ENCODE peak calls at places on chromosomes 13 and 19, in nine cellular contexts. One of them, this sample, is unnamed.

GRCh38 chr13:49454388-49455015 is 10.4 kb downstream of the SETDB2 start:
- DNase-seq in endothelial cell of umbilical vein: no peak
- DNase-seq in fibroblast of pulmonary artery: peak
- DNase-seq in foreskin fibroblast: peak
- DNase-seq in fibroblast of lung: peak
- DNase-seq in OCI-LY7: no peak
- DNase-seq in astrocyte of the spinal cord: peak
- DNase-seq in lower leg skin: no peak
- DNase-seq in IMR-90: peak
- DNase-seq in this sample: peak

GRCh38 chr13:42102961-42103688 is 54.7 kb downstream of the DGKH start:
- DNase-seq in endothelial cell of umbilical vein: no peak
- DNase-seq in fibroblast of pulmonary artery: no peak
- DNase-seq in foreskin fibroblast: peak
- DNase-seq in fibroblast of lung: peak
- DNase-seq in OCI-LY7: no peak
- DNase-seq in astrocyte of the spinal cord: peak
- DNase-seq in lower leg skin: no peak
- DNase-seq in IMR-90: peak
- DNase-seq in this sample: no peak

GRCh38 chr19:50518091-50519005 is 4.6 kb upstream of the ASPDH start:
- DNase-seq in endothelial cell of umbilical vein: no peak
- DNase-seq in fibroblast of pulmonary artery: no peak
- DNase-seq in foreskin fibroblast: no peak
- DNase-seq in fibroblast of lung: no peak
- DNase-seq in OCI-LY7: no peak
- DNase-seq in astrocyte of the spinal cord: no peak
- DNase-seq in lower leg skin: no peak
- DNase-seq in IMR-90: no peak
- DNase-seq in this sample: no peak

GRCh38 chr19:30931307-30931706 is 417.9 kb downstream of the TSHZ3 start:
- DNase-seq in endothelial cell of umbilical vein: no peak
- DNase-seq in fibroblast of pulmonary artery: no peak
- DNase-seq in foreskin fibroblast: no peak
- DNase-seq in fibroblast of lung: no peak
- DNase-seq in OCI-LY7: no peak
- DNase-seq in astrocyte of the spinal cord: no peak
- DNase-seq in lower leg skin: no peak
- DNase-seq in IMR-90: no peak
- DNase-seq in this sample: no peak

GRCh38 chr13:22369090-22369489 is 698.2 kb downstream of the FGF9 start:
- DNase-seq in endothelial cell of umbilical vein: no peak
- DNase-seq in fibroblast of pulmonary artery: no peak
- DNase-seq in foreskin fibroblast: no peak
- DNase-seq in fibroblast of lung: no peak
- DNase-seq in OCI-LY7: no peak
- DNase-seq in astrocyte of the spinal cord: no peak
- DNase-seq in lower leg skin: no peak
- DNase-seq in IMR-90: no peak
- DNase-seq in this sample: no peak

GRCh38 chr19:29263305-29264080 is 50.5 kb upstream of the UQCRFS1 start:
- DNase-seq in endothelial cell of umbilical vein: no peak
- DNase-seq in fibroblast of pulmonary artery: peak
- DNase-seq in foreskin fibroblast: peak
- DNase-seq in fibroblast of lung: no peak
- DNase-seq in OCI-LY7: peak
- DNase-seq in astrocyte of the spinal cord: no peak
- DNase-seq in lower leg skin: peak
- DNase-seq in IMR-90: peak
- DNase-seq in this sample: peak

GRCh38 chr19:29378126-29378525 is 147.7 kb upstream of the VSTM2B start:
- DNase-seq in endothelial cell of umbilical vein: no peak
- DNase-seq in fibroblast of pulmonary artery: no peak
- DNase-seq in foreskin fibroblast: no peak
- DNase-seq in fibroblast of lung: no peak
- DNase-seq in OCI-LY7: no peak
- DNase-seq in astrocyte of the spinal cord: no peak
- DNase-seq in lower leg skin: peak
- DNase-seq in IMR-90: no peak
- DNase-seq in this sample: no peak

GRCh38 chr19:41098762-41099161 is 10.5 kb downstream of the CYP2A13 start:
- DNase-seq in endothelial cell of umbilical vein: no peak
- DNase-seq in fibroblast of pulmonary artery: no peak
- DNase-seq in foreskin fibroblast: no peak
- DNase-seq in fibroblast of lung: no peak
- DNase-seq in OCI-LY7: no peak
- DNase-seq in astrocyte of the spinal cord: no peak
- DNase-seq in lower leg skin: no peak
- DNase-seq in IMR-90: no peak
- DNase-seq in this sample: no peak

GRCh38 chr13:112067871-112068305 is 939 bp downstream of the SOX1 start:
- DNase-seq in endothelial cell of umbilical vein: no peak
- DNase-seq in fibroblast of pulmonary artery: no peak
- DNase-seq in foreskin fibroblast: no peak
- DNase-seq in fibroblast of lung: peak
- DNase-seq in OCI-LY7: no peak
- DNase-seq in astrocyte of the spinal cord: no peak
- DNase-seq in lower leg skin: no peak
- DNase-seq in IMR-90: no peak
- DNase-seq in this sample: no peak

GRCh38 chr19:42872608-42873007 is 6.9 kb downstream of the PSG1 start:
- DNase-seq in endothelial cell of umbilical vein: no peak
- DNase-seq in fibroblast of pulmonary artery: no peak
- DNase-seq in foreskin fibroblast: peak
- DNase-seq in fibroblast of lung: no peak
- DNase-seq in OCI-LY7: no peak
- DNase-seq in astrocyte of the spinal cord: no peak
- DNase-seq in lower leg skin: no peak
- DNase-seq in IMR-90: no peak
- DNase-seq in this sample: no peak

GRCh38 chr19:2686347-2686746 is 16.1 kb downstream of the GNG7 start:
- DNase-seq in endothelial cell of umbilical vein: no peak
- DNase-seq in fibroblast of pulmonary artery: no peak
- DNase-seq in foreskin fibroblast: no peak
- DNase-seq in fibroblast of lung: no peak
- DNase-seq in OCI-LY7: no peak
- DNase-seq in astrocyte of the spinal cord: no peak
- DNase-seq in lower leg skin: no peak
- DNase-seq in IMR-90: no peak
- DNase-seq in this sample: no peak

GRCh38 chr13:29566864-29567263 is 28.6 kb downstream of the SLC7A1 start:
- DNase-seq in endothelial cell of umbilical vein: no peak
- DNase-seq in fibroblast of pulmonary artery: no peak
- DNase-seq in foreskin fibroblast: no peak
- DNase-seq in fibroblast of lung: no peak
- DNase-seq in OCI-LY7: no peak
- DNase-seq in astrocyte of the spinal cord: no peak
- DNase-seq in lower leg skin: no peak
- DNase-seq in IMR-90: no peak
- DNase-seq in this sample: no peak

GRCh38 chr13:29563941-29564340 is 31.5 kb downstream of the SLC7A1 start:
- DNase-seq in endothelial cell of umbilical vein: peak
- DNase-seq in fibroblast of pulmonary artery: no peak
- DNase-seq in foreskin fibroblast: no peak
- DNase-seq in fibroblast of lung: no peak
- DNase-seq in OCI-LY7: no peak
- DNase-seq in astrocyte of the spinal cord: no peak
- DNase-seq in lower leg skin: no peak
- DNase-seq in IMR-90: no peak
- DNase-seq in this sample: no peak

GRCh38 chr13:29562762-29563161 is 32.7 kb downstream of the SLC7A1 start:
- DNase-seq in endothelial cell of umbilical vein: no peak
- DNase-seq in fibroblast of pulmonary artery: no peak
- DNase-seq in foreskin fibroblast: no peak
- DNase-seq in fibroblast of lung: no peak
- DNase-seq in OCI-LY7: no peak
- DNase-seq in astrocyte of the spinal cord: no peak
- DNase-seq in lower leg skin: no peak
- DNase-seq in IMR-90: no peak
- DNase-seq in this sample: no peak

GRCh38 chr13:29566206-29566605 is 29.3 kb downstream of the SLC7A1 start:
- DNase-seq in endothelial cell of umbilical vein: no peak
- DNase-seq in fibroblast of pulmonary artery: no peak
- DNase-seq in foreskin fibroblast: no peak
- DNase-seq in fibroblast of lung: no peak
- DNase-seq in OCI-LY7: no peak
- DNase-seq in astrocyte of the spinal cord: no peak
- DNase-seq in lower leg skin: no peak
- DNase-seq in IMR-90: no peak
- DNase-seq in this sample: no peak

GRCh38 chr13:29564828-29565227 is 30.7 kb downstream of the SLC7A1 start:
- DNase-seq in endothelial cell of umbilical vein: peak
- DNase-seq in fibroblast of pulmonary artery: no peak
- DNase-seq in foreskin fibroblast: no peak
- DNase-seq in fibroblast of lung: no peak
- DNase-seq in OCI-LY7: no peak
- DNase-seq in astrocyte of the spinal cord: no peak
- DNase-seq in lower leg skin: no peak
- DNase-seq in IMR-90: no peak
- DNase-seq in this sample: no peak
- TF ChIP-seq CTCF in endothelial cell of umbilical vein: no peak
- TF ChIP-seq CTCF in fibroblast of pulmonary artery: no peak
- TF ChIP-seq CTCF in foreskin fibroblast: no peak
- TF ChIP-seq CTCF in fibroblast of lung: no peak
- TF ChIP-seq CTCF in OCI-LY7: no peak
- TF ChIP-seq CTCF in astrocyte of the spinal cord: peak
- TF ChIP-seq CTCF in lower leg skin: no peak
- TF ChIP-seq CTCF in IMR-90: peak
- TF ChIP-seq CTCF in this sample: no peak

DNA sequence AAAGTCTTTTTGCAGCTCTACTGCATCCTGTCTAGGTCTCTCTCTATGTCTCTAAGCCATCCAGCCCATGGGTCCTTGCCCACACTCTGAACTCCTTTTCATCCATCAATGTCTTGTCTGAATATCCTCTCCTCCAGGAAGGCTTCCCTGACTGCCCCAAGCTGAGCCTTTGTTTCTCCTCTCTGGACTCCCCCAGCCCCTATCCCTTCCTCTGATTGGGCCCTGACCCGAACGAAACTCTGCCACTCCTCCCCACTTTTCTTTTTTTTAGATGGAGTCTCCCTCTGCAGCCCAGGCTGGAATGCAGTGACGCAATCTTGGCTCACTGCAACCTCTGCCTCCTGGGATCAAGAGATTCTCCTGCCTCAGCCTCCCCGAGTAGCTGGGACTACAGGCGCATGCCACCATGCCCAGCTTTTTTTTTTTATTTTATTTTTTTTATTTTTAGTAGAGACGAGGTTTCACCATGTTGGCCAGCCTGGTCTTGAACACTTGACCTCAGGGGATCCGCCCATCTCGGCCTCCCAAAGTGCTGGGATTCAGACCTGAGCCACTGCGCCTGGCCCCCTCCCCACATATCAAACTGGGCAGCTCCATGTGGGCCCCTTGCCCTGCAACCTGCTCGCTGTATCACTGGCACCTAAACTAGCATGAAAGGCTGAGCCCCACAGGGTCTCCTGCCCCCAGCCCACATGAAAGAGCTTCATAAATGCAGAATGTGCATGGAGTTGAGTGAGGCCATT is 870 bp upstream of the UNC13A start:
- DNase-seq in endothelial cell of umbilical vein: no peak
- DNase-seq in fibroblast of pulmonary artery: no peak
- DNase-seq in foreskin fibroblast: no peak
- DNase-seq in fibroblast of lung: no peak
- DNase-seq in OCI-LY7: no peak
- DNase-seq in astrocyte of the spinal cord: no peak
- DNase-seq in lower leg skin: no peak
- DNase-seq in IMR-90: no peak
- DNase-seq in this sample: no peak
- TF ChIP-seq CTCF in endothelial cell of umbilical vein: no peak
- TF ChIP-seq CTCF in fibroblast of pulmonary artery: no peak
- TF ChIP-seq CTCF in foreskin fibroblast: no peak
- TF ChIP-seq CTCF in fibroblast of lung: no peak
- TF ChIP-seq CTCF in OCI-LY7: peak
- TF ChIP-seq CTCF in astrocyte of the spinal cord: no peak
- TF ChIP-seq CTCF in lower leg skin: no peak
- TF ChIP-seq CTCF in IMR-90: no peak
- TF ChIP-seq CTCF in this sample: no peak

DNA sequence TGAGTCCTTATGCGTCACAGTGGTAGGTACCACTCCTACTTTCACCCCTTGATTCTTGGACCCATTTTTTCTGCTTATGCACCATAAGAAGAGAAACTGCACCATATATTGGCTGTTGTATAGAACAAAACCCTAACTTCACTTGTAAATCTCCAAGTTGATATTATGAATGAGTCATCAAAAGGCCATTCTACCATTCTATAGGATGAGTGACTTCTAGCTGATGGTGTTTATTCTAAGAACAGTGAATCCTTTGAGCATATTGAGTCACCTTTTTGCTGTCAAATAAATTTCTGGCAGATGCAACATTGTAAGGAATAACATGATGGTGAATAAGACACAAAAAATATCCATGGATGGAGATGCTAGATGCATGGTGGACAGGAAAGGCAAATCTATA is 57.7 kb downstream of the POLR1D start:
- DNase-seq in endothelial cell of umbilical vein: no peak
- DNase-seq in fibroblast of pulmonary artery: no peak
- DNase-seq in foreskin fibroblast: peak
- DNase-seq in fibroblast of lung: no peak
- DNase-seq in OCI-LY7: no peak
- DNase-seq in astrocyte of the spinal cord: no peak
- DNase-seq in lower leg skin: no peak
- DNase-seq in IMR-90: peak
- DNase-seq in this sample: no peak
- TF ChIP-seq CTCF in endothelial cell of umbilical vein: no peak
- TF ChIP-seq CTCF in fibroblast of pulmonary artery: no peak
- TF ChIP-seq CTCF in foreskin fibroblast: no peak
- TF ChIP-seq CTCF in fibroblast of lung: no peak
- TF ChIP-seq CTCF in OCI-LY7: no peak
- TF ChIP-seq CTCF in astrocyte of the spinal cord: no peak
- TF ChIP-seq CTCF in lower leg skin: no peak
- TF ChIP-seq CTCF in IMR-90: no peak
- TF ChIP-seq CTCF in this sample: no peak

DNA sequence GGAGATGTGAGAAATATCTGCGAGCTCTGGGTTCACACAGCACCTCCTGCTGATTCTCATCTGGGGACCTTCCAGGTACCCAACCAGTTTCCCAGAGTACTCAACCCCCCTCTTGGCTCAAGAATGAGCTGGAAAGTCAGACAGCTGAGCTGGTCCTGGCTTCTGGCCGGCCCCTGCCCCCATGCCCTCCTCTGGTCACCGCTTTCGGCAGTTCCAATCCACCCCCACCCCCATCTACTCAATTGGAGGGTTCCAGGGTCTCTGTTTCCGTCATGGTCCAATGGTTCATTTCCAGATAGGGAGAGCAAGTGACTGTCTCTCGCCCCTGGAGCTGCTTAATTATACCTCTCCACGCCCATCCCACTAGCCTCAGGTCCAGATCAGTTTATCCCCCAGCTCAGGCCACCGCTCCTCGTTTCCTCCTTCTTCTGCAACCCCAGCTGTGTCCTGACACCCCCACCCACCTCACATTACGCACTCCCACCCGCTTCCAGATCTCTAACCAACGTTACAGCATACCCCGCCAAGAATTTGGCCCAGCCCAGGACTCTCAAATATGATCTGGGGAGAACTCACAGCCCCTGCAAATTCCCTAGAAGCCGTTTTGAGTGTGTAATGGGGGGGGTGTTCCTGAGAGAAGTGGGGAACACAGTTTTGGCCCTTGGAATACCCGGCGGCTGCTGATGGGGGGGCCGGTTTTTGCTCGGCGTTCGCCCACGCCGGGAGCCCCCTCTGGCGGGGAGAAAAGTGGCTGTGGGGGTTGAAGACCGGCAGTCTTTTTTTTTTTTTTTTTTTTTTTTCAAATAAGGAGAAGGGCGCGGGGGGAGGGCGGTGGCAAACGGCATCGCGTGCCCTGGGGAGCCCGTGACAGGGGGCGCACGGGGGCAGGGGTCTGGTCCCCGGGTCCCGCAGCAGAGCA is 1.8 kb upstream of the PDE4A start:
- DNase-seq in endothelial cell of umbilical vein: no peak
- DNase-seq in fibroblast of pulmonary artery: no peak
- DNase-seq in foreskin fibroblast: peak
- DNase-seq in fibroblast of lung: peak
- DNase-seq in OCI-LY7: peak
- DNase-seq in astrocyte of the spinal cord: peak
- DNase-seq in lower leg skin: no peak
- DNase-seq in IMR-90: no peak
- DNase-seq in this sample: no peak
- TF ChIP-seq CTCF in endothelial cell of umbilical vein: no peak
- TF ChIP-seq CTCF in fibroblast of pulmonary artery: no peak
- TF ChIP-seq CTCF in foreskin fibroblast: peak
- TF ChIP-seq CTCF in fibroblast of lung: no peak
- TF ChIP-seq CTCF in OCI-LY7: peak
- TF ChIP-seq CTCF in astrocyte of the spinal cord: peak
- TF ChIP-seq CTCF in lower leg skin: no peak
- TF ChIP-seq CTCF in IMR-90: no peak
- TF ChIP-seq CTCF in this sample: peak